ENCODE peak calls at places on chromosomes 2 and 18, in four cellular contexts. Z is NCI-H226; C is activated CD8-positive, alpha-beta memory T cell treated with anti-CD3 and anti-CD28 coated beads, Interleukin-2, amount 50 U/mL, for 48 hours; G is AML-193. N is an unnamed sample.
A peak's percentile ranks its signal among the peaks of the same experiment; 100 is the strongest.

GRCh38 chr2:2107627-2108026 is 223.4 kb downstream of the MYT1L start:
- DNase-seq in Z (no peak), C (no peak), G (no peak), N (no peak)

GRCh38 chr2:233436691-233437438 is 82.6 kb downstream of the DGKD start:
- DNase-seq in Z (no peak), C (peak; percentile 37), G (no peak), N (no peak)

GRCh38 chr18:10008006-10008647 is 94.3 kb downstream of the VAPA start:
- DNase-seq in Z (no peak), C (no peak), G (no peak), N (no peak)

GRCh38 chr2:20170646-20171250 is 54.2 kb downstream of the SDC1 start:
- DNase-seq in Z (no peak), C (no peak), G (no peak), N (no peak)

GRCh38 chr2:181243319-181243718 is 213.9 kb upstream of the ITGA4 start:
- DNase-seq in Z (no peak), C (no peak), G (no peak), N (no peak)

GRCh38 chr18:24631238-24632025 is 171.0 kb downstream of the HRH4 start:
- DNase-seq in Z (no peak), C (no peak), G (no peak), N (no peak)

GRCh38 chr2:211055438-211055837 is 499.0 kb downstream of the CPS1 start:
- DNase-seq in Z (no peak), C (no peak), G (no peak), N (no peak)

GRCh38 chr2:57330447-57330846 is 716.2 kb upstream of the VRK2 start:
- DNase-seq in Z (peak; percentile 54), C (no peak), G (no peak), N (no peak)

GRCh38 chr2:101173707-101174295 is 22.6 kb upstream of the TBC1D8 start:
- DNase-seq in Z (no peak), C (no peak), G (peak; percentile 6), N (no peak)

GRCh38 chr2:86675611-86676015 is 44.5 kb upstream of the RMND5A start:
- DNase-seq in Z (no peak), C (no peak), G (no peak), N (no peak)

GRCh38 chr2:71863338-71863737 is 284.3 kb downstream of the CYP26B1 start:
- DNase-seq in Z (no peak), C (no peak), G (no peak), N (no peak)

GRCh38 chr2:16396986-16397385 is 268.6 kb downstream of the CYRIA start:
- DNase-seq in Z (no peak), C (no peak), G (no peak), N (no peak)

GRCh38 chr2:63661076-63661475 is 72.3 kb downstream of the MDH1 start:
- DNase-seq in Z (peak; percentile 92), C (no peak), G (no peak), N (no peak)

N was measured in GF-D8.